ENCODE peak calls at places on chromosome 6, in seven cellular contexts. L, I, J, M, N, T and V are unnamed samples.

GRCh38 chr6:75204222-75204958 is 1.5 kb downstream of the COL12A1 start:
- DNase-seq in L (peak; percentile 49), I (peak; percentile 98), J (peak; percentile 83), M (peak; percentile 38), N (peak; percentile 75), T (peak; percentile 64), V (no peak)

GRCh38 chr6:75077694-75078093 is 128.2 kb downstream of the COL12A1 start:
- DNase-seq in L (no peak), I (peak; percentile 44), J (no peak), M (no peak), N (no peak), T (no peak), V (no peak)

GRCh38 chr6:49151957-49152356 is 311.1 kb downstream of the MMUT start:
- DNase-seq in L (no peak), I (peak; percentile 17), J (no peak), M (no peak), N (no peak), T (no peak), V (no peak)

GRCh38 chr6:40197371-40197770 is 263.1 kb upstream of the MOCS1 start:
- DNase-seq in L (no peak), I (no peak), J (no peak), M (no peak), N (no peak), T (no peak), V (no peak)

GRCh38 chr6:145092554-145092953 is 642.8 kb downstream of the EPM2A start:
- DNase-seq in L (no peak), I (no peak), J (no peak), M (no peak), N (no peak), T (no peak), V (no peak)

GRCh38 chr6:165059032-165059431 is 250.4 kb downstream of the C6orf118 start:
- DNase-seq in L (no peak), I (peak; percentile 0), J (no peak), M (peak; percentile 25), N (no peak), T (no peak), V (no peak)

GRCh38 chr6:27592481-27593199 is 119.7 kb upstream of the ZNF184 start:
- DNase-seq in L (peak; percentile 55), I (peak; percentile 79), J (no peak), M (peak; percentile 81), N (peak; percentile 57), T (peak; percentile 75), V (no peak)

GRCh38 chr6:37643851-37644672 is 53.6 kb downstream of the MDGA1 start:
- DNase-seq in L (peak; percentile 70), I (no peak), J (no peak), M (no peak), N (no peak), T (no peak), V (no peak)

GRCh38 chr6:31639449-31639861 is 13.0 kb downstream of the BAG6 start:
- DNase-seq in L (no peak), I (peak; percentile 48), J (no peak), M (no peak), N (no peak), T (no peak), V (no peak)

GRCh38 chr6:45543298-45544235 is 165.8 kb upstream of the SUPT3H start:
- DNase-seq in L (no peak), I (peak; percentile 55), J (no peak), M (no peak), N (no peak), T (no peak), V (no peak)

GRCh38 chr6:89563866-89564265 is 74.7 kb downstream of the LYRM2 start:
- DNase-seq in L (no peak), I (no peak), J (no peak), M (no peak), N (no peak), T (no peak), V (no peak)

GRCh38 chr6:73180718-73181619 is 44.3 kb downstream of the KHDC1L start:
- DNase-seq in L (no peak), I (peak; percentile 86), J (no peak), M (peak; percentile 51), N (no peak), T (peak; percentile 63), V (no peak)

GRCh38 chr6:80210618-80211017 is 104.1 kb downstream of the BCKDHB start:
- DNase-seq in L (no peak), I (peak; percentile 26), J (no peak), M (no peak), N (no peak), T (no peak), V (no peak)

GRCh38 chr6:31666337-31666960 is 569 bp downstream of the CSNK2B start:
- DNase-seq in L (no peak), I (peak; percentile 39), J (no peak), M (no peak), N (no peak), T (no peak), V (no peak)

GRCh38 chr6:38552136-38552535 is 87.6 kb downstream of the BTBD9 start:
- DNase-seq in L (no peak), I (no peak), J (no peak), M (no peak), N (no peak), T (no peak), V (no peak)